ENCODE peak calls at places on chromosome 9, in nine cellular contexts. B is GM12865, E is IMR-90, S is activated B cell treated with CpG ODN at 0.5 μM for 24 hours, F is WTC11, L is tibial artery, G is colonic mucosa, J is GM10248, I is mucosa of descending colon. A is an unnamed sample.

GRCh38 chr9:649128-650074 is 192.1 kb upstream of the DMRT1 start:
- DNase-seq in G (no peak), I (no peak), F (no peak), B (no peak), E (no peak), J (no peak), L (no peak), S (no peak), A (no peak)

GRCh38 chr9:95086564-95086955 is 230.9 kb downstream of the FANCC start:
- DNase-seq in G (no peak), F (no peak), L (no peak), J (no peak), B (no peak), I (no peak), E (no peak), S (no peak), A (no peak)

GRCh38 chr9:118751077-118751847 is 618.0 kb downstream of the BRINP1 start:
- DNase-seq in E (no peak), L (no peak), B (no peak), F (no peak), I (no peak), J (no peak), G (no peak), S (no peak), A (no peak)

GRCh38 chr9:133737774-133738038 is 446 bp downstream of the SARDH start:
- DNase-seq in F (no peak), B (no peak), L (no peak), G (no peak), S (no peak), E (no peak), J (no peak), I (no peak), A (no peak)

GRCh38 chr9:114611516-114612271 is 603 bp downstream of the TMEM268 start:
- DNase-seq in S (no peak), E (peak), J (peak), I (peak), B (peak), L (peak), G (peak), F (peak), A (peak)

GRCh38 chr9:106745876-106746275 is 117.1 kb upstream of the ZNF462 start:
- DNase-seq in S (no peak), G (no peak), J (no peak), E (no peak), L (no peak), B (no peak), I (no peak), F (no peak), A (no peak)

GRCh38 chr9:32525506-32525905 is 490 bp downstream of the RIGI start:
- DNase-seq in L (no peak), F (no peak), I (no peak), J (no peak), E (peak), S (no peak), B (peak), G (peak), A (peak)

GRCh38 chr9:110153431-110153830 is 54.5 kb downstream of the C9orf152 start:
- DNase-seq in S (no peak), J (no peak), B (no peak), L (no peak), E (no peak), F (no peak), I (no peak), G (no peak), A (peak)

GRCh38 chr9:13427587-13427986 is 148.1 kb upstream of the MPDZ start:
- DNase-seq in F (no peak), S (no peak), E (peak), B (peak), L (no peak), I (no peak), J (peak), G (peak), A (peak)

GRCh38 chr9:74006935-74007334 is 490.2 kb upstream of the RORB start:
- DNase-seq in B (no peak), S (no peak), I (no peak), G (no peak), L (no peak), F (no peak), E (no peak), J (no peak), A (peak)

GRCh38 chr9:120559546-120559945 is 20.4 kb downstream of the CDK5RAP2 start:
- DNase-seq in S (no peak), G (no peak), B (no peak), J (no peak), E (no peak), L (no peak), I (no peak), F (no peak), A (no peak)

GRCh38 chr9:27590636-27591035 is 17.4 kb upstream of the C9orf72 start:
- DNase-seq in F (no peak), I (no peak), S (no peak), G (no peak), J (no peak), L (no peak), B (no peak), E (peak), A (peak)

GRCh38 chr9:1083325-1083913 is 33.3 kb downstream of the DMRT2 start:
- DNase-seq in I (peak), B (no peak), S (no peak), J (no peak), E (no peak), L (peak), F (peak), G (peak), A (peak)

GRCh38 chr9:131702911-131703310 is 37.0 kb downstream of the RAPGEF1 start:
- DNase-seq in B (no peak), I (no peak), F (no peak), G (no peak), S (no peak), J (no peak), E (no peak), L (no peak), A (no peak)

GRCh38 chr9:4491621-4491975 is 1.3 kb downstream of the SLC1A1 start:
- DNase-seq in I (peak), B (no peak), J (no peak), S (no peak), E (no peak), G (peak), L (no peak), F (peak), A (no peak)

GRCh38 chr9:89714316-89714715 is 109.5 kb downstream of the GADD45G start:
- DNase-seq in G (no peak), F (no peak), J (no peak), S (no peak), I (no peak), L (no peak), B (no peak), E (no peak), A (peak)

GRCh38 chr9:82363666-82364065 is 375.1 kb downstream of the SPATA31D1 start:
- DNase-seq in G (no peak), B (no peak), S (no peak), J (no peak), E (no peak), I (no peak), L (no peak), F (no peak), A (no peak)

GRCh38 chr9:93645921-93646639 is 69.7 kb downstream of the PHF2 start:
- DNase-seq in E (no peak), S (no peak), L (no peak), G (no peak), J (no peak), F (peak), I (peak), B (no peak), A (no peak)

GRCh38 chr9:127180457-127181314 is 58.3 kb upstream of the ANGPTL2 start:
- DNase-seq in I (no peak), L (no peak), F (peak), G (peak), J (no peak), E (no peak), B (no peak), S (peak), A (no peak)

DNA sequence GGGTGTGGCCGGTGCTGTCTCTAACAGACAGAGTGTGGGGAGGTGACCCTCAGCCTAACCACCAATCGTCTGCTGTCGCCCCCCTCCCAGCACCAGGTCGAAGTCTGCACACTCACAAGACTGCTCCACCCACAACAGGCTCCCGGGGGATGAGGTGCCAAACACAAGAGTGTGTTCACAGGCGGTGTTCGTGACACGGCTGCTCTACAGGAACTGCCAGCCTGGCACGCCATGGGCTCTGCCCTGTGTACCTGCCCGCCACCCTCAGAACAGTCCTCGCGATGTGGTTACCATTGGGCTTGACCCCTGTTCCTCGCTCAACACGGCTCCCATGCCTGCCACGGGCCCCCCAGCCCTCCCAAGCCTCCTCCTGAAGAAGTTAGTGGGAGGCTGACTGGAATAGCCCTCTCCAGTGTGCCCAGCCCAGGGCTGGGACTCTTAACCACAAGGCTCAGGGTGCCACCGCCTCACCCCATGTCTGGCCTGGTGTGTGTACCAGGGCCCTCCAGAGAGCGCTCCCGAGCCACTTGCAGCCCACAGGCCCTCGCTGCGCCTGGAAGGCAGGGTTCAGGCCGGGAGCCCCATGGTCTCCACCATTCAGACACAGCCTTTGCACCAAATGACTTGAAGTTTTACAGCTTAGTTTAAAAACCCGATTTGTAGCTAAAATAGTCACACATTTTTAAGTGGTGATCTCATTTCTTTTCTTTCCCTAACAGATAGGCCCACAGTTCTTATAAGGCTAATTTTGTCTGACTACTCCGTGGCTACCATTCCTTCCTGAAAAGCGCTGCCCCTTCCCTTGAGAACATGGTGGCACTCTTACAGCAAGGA is 102.5 kb downstream of the CAMSAP1 start:
- DNase-seq in L (no peak), G (no peak), J (no peak), I (no peak), E (peak), F (peak), B (no peak), S (no peak), A (no peak)
- TF ChIP-seq CTCF in L (no peak), G (no peak), J (no peak), I (no peak), E (no peak), F (no peak), B (no peak), S (no peak), A (no peak)

DNA sequence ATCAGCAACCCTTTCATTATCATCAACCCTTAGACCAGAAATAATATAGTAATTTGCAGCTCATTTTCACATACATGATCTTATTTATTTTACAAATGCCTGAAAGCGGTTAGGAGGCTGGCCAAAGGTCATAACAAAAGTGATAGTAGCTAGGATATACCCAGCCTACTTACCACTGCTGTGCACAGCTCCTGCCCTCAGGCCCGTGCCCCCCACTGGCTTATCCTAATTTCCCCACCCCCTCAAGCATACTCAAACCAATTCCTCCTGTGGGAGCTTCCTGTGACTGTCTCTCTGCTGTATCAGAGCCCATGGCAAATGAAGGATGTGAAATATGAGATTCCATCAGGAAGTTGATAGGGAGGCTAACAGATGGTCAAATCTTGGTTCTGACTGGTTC is 14.8 kb downstream of the FAM219A start:
- DNase-seq in G (no peak), J (no peak), L (no peak), B (no peak), E (no peak), F (no peak), I (no peak), S (no peak), A (no peak)
- TF ChIP-seq CTCF in G (no peak), J (no peak), L (no peak), B (no peak), E (no peak), F (no peak), I (no peak), S (no peak), A (no peak)

DNA sequence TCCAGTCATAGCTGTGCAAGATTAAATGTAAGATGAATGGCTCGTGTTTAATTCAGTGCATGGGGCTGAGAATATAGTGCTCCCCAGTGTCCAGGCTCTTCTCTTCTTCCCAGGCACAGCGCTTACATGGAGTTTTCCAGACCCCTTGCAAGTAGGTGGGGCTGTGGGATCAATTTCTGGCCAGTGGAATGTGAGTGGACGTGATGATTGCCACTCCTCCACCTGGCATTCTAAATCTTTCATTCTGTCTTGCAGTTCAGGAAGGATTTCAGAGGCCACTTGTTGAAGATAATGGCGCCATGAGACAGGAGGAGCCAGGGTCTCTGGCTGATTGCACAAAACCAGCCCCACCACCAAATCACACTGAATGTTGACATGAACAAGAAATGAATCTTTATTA is 7.2 kb upstream of the PIP5K1B start:
- DNase-seq in I (no peak), L (no peak), J (no peak), S (no peak), G (no peak), B (no peak), E (no peak), F (no peak), A (no peak)
- TF ChIP-seq CTCF in I (no peak), L (no peak), J (no peak), S (no peak), G (no peak), B (no peak), E (no peak), F (no peak), A (no peak)

GRCh38 chr9:136997830-136998234 is 1.5 kb upstream of the CLIC3 start:
- DNase-seq in E (no peak), L (no peak), G (no peak), I (peak), S (no peak), B (peak), F (no peak), J (no peak), A (no peak)
- TF ChIP-seq CTCF in E (no peak), L (no peak), G (no peak), I (no peak), S (no peak), B (no peak), F (no peak), J (no peak), A (no peak)

GRCh38 chr9:129836342-129837007 is 1.2 kb downstream of the USP20 start:
- DNase-seq in F (peak), I (peak), L (peak), B (peak), E (no peak), S (peak), J (no peak), G (peak), A (no peak)
- TF ChIP-seq CTCF in F (no peak), I (no peak), L (no peak), B (no peak), E (no peak), S (no peak), J (no peak), G (no peak), A (no peak)

GRCh38 chr9:69443178-69443577 is 118.2 kb downstream of the ENTREP1 start:
- DNase-seq in I (no peak), E (no peak), B (no peak), S (no peak), G (no peak), F (no peak), J (no peak), L (no peak), A (no peak)

GRCh38 chr9:69444021-69444420 is 119.0 kb downstream of the ENTREP1 start:
- DNase-seq in E (peak), I (no peak), G (no peak), L (no peak), B (no peak), F (no peak), S (no peak), J (no peak), A (no peak)

GRCh38 chr9:69444791-69445190 is 119.8 kb downstream of the ENTREP1 start:
- DNase-seq in E (no peak), J (no peak), F (no peak), I (no peak), G (no peak), B (no peak), L (no peak), S (no peak), A (no peak)

GRCh38 chr9:69442486-69442885 is 117.5 kb downstream of the ENTREP1 start:
- DNase-seq in J (no peak), S (no peak), L (no peak), B (no peak), F (no peak), E (no peak), G (no peak), I (no peak), A (no peak)

DNA sequence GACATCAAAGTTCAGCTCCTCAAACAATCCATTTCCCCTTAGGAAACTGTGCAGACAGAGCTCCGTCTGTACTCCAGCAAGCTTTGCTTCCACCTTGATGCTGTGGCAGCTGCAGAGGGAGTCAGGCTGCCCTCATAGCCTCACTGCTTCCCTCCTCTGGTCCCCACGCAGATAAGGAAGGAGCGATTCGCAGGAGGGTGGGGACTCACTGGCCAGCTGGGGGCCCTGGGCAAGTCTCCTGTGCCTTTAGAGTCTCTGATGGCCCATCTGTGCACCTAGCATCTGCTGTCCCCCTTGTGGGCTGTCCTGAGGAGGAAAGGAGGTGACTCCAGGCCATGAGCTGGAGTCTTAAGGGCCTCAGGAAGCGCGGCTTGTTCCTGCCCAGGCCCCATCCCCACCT is 121.5 kb downstream of the ENTREP1 start:
- DNase-seq in I (no peak), L (no peak), B (no peak), G (no peak), E (no peak), S (no peak), J (no peak), F (no peak), A (no peak)
- TF ChIP-seq CTCF in I (no peak), L (no peak), B (no peak), G (no peak), E (no peak), S (no peak), J (no peak), F (no peak), A (no peak)

DNA sequence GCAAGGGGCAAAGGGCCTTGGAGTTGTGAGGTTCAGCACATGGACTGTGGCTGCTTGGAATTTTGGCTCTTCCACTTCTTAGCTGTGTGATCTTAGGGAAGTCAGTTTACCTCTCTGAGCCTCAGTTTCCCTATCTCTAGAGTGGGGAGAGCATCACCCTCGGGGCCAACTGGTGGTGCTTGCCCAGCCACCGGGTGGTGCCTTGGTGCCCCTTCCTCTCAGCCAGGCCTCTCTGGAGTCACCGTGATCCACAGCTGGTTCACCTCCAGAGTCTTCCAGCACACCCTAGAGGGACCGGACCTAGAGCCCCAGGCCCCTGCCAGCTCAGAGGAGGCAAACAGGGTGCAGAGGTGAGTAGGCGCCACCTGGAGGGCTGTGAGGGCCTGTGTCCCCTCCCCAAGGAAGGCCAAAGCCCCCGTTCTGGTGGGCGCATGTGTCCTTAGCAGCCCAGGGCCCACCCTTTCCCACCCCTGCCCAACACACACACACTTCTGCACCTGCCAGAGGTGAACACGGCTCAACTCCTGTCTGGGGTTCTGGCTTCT is 7.7 kb downstream of the ADGRD2 start:
- DNase-seq in J (no peak), G (no peak), E (no peak), F (no peak), I (no peak), L (no peak), B (no peak), S (no peak), A (no peak)
- TF ChIP-seq CTCF in J (no peak), G (no peak), E (no peak), F (no peak), I (no peak), L (no peak), B (no peak), S (no peak), A (no peak)

A was measured in MCF 10A.